ENCODE peak calls at places on chromosome 6, in five cellular contexts. H is HCT116; P is activated CD4-positive, alpha-beta memory T cell treated with anti-CD3 and anti-CD28 coated beads for 36 hours; L is GM19239; I is ELF-1. S is an unnamed sample.
A peak's percentile ranks its signal among the peaks of the same experiment; 100 is the strongest.

GRCh38 chr6:46949662-46950280 is 28.0 kb upstream of the ADGRF5 start:
- DNase-seq in H (no peak), P (no peak), L (no peak), I (no peak), S (no peak)

GRCh38 chr6:67593247-67593646 is 1041.8 kb upstream of the ADGRB3 start:
- DNase-seq in H (no peak), P (no peak), L (no peak), I (no peak), S (no peak)

GRCh38 chr6:43386492-43386891 is 17.0 kb upstream of the ZNF318 start:
- DNase-seq in H (no peak), P (no peak), L (no peak), I (no peak), S (no peak)

GRCh38 chr6:83976037-83976755 is 57.4 kb upstream of the MRAP2 start:
- DNase-seq in H (no peak), P (no peak), L (no peak), I (peak; percentile 21), S (no peak)

GRCh38 chr6:2412731-2413130 is 167.3 kb upstream of the GMDS start:
- DNase-seq in H (no peak), P (no peak), L (no peak), I (no peak), S (no peak)

GRCh38 chr6:26022166-26022510 is 59.5 kb downstream of the TRIM38 start:
- DNase-seq in H (peak; percentile 71), P (peak; percentile 60), L (no peak), I (peak; percentile 76), S (no peak)

GRCh38 chr6:79263366-79263765 is 28.9 kb upstream of the HMGN3 start:
- DNase-seq in H (no peak), P (no peak), L (no peak), I (no peak), S (no peak)

GRCh38 chr6:29924731-29925130 is 17.6 kb upstream of the HLA-A start:
- DNase-seq in H (peak; percentile 51), P (no peak), L (no peak), I (no peak), S (no peak)

GRCh38 chr6:132161283-132161682 is 210.1 kb upstream of the CCN2 start:
- DNase-seq in H (peak; percentile 16), P (no peak), L (no peak), I (peak; percentile 12), S (no peak)

GRCh38 chr6:5126214-5126613 is 41.1 kb downstream of the PPP1R3G start:
- DNase-seq in H (no peak), P (no peak), L (no peak), I (peak; percentile 78), S (peak; percentile 24)

GRCh38 chr6:27558028-27558724 is 85.3 kb upstream of the ZNF184 start:
- DNase-seq in H (no peak), P (no peak), L (no peak), I (no peak), S (no peak)

GRCh38 chr6:46410330-46410953 is 80.8 kb downstream of the RCAN2 start:
- DNase-seq in H (peak; percentile 32), P (peak; percentile 34), L (peak; percentile 30), I (no peak), S (no peak)

GRCh38 chr6:84657486-84657885 is 106.9 kb downstream of the TBX18 start:
- DNase-seq in H (no peak), P (no peak), L (no peak), I (no peak), S (no peak)

GRCh38 chr6:73823046-73823735 is 127.2 kb downstream of the CD109 start:
- DNase-seq in H (no peak), P (no peak), L (no peak), I (no peak), S (no peak)

GRCh38 chr6:3874069-3874468 is 24.9 kb downstream of the FAM50B start:
- DNase-seq in H (no peak), P (no peak), L (no peak), I (no peak), S (no peak)

S was measured in mesenteric fat pad.